ENCODE peak calls at places on chromosomes 1 and 21, in eight cellular contexts. B, H, E, P, N, R, F and Y are unnamed samples.

GRCh38 chr1:43451701-43452532 is 1.8 kb downstream of the HYI start:
- DNase-seq in B (peak; percentile 65), H (no peak), E (no peak), P (no peak), N (no peak), R (no peak), F (no peak), Y (no peak)

GRCh38 chr1:194175251-194175650 is 988.8 kb upstream of the B3GALT2 start:
- DNase-seq in B (no peak), H (no peak), E (no peak), P (no peak), N (no peak), R (no peak), F (no peak), Y (no peak)

GRCh38 chr1:239909894-239910293 is 181.8 kb upstream of the FMN2 start:
- DNase-seq in B (no peak), H (no peak), E (no peak), P (no peak), N (peak; percentile 55), R (no peak), F (peak; percentile 22), Y (no peak)

GRCh38 chr1:67749844-67750689 is 65.1 kb downstream of the GADD45A start:
- DNase-seq in B (no peak), H (peak; percentile 74), E (peak; percentile 98), P (peak; percentile 46), N (peak; percentile 89), R (peak; percentile 54), F (peak; percentile 22), Y (peak; percentile 61)

GRCh38 chr1:204408074-204408507 is 3.5 kb downstream of the PPP1R15B start:
- DNase-seq in B (no peak), H (peak; percentile 29), E (peak; percentile 57), P (peak; percentile 14), N (peak; percentile 78), R (peak; percentile 82), F (peak; percentile 81), Y (no peak)

GRCh38 chr1:59107516-59107915 is 189.4 kb upstream of the FGGY start:
- DNase-seq in B (peak; percentile 82), H (no peak), E (peak; percentile 91), P (no peak), N (peak; percentile 69), R (peak; percentile 51), F (peak; percentile 73), Y (no peak)

GRCh38 chr1:43582162-43582566 is 51.5 kb downstream of the PTPRF start:
- DNase-seq in B (peak; percentile 90), H (peak; percentile 93), E (peak; percentile 99), P (no peak), N (peak; percentile 88), R (peak; percentile 26), F (no peak), Y (no peak)

GRCh38 chr1:58035523-58035922 is 511.0 kb downstream of the OMA1 start:
- DNase-seq in B (no peak), H (no peak), E (no peak), P (peak; percentile 77), N (peak; percentile 2), R (no peak), F (no peak), Y (no peak)

GRCh38 chr1:158002630-158003408 is 9.4 kb downstream of the KIRREL1 start:
- DNase-seq in B (no peak), H (no peak), E (peak; percentile 38), P (peak; percentile 70), N (no peak), R (no peak), F (no peak), Y (no peak)

GRCh38 chr1:157968951-157969350 is 24.5 kb upstream of the KIRREL1 start:
- DNase-seq in B (no peak), H (no peak), E (peak; percentile 96), P (no peak), N (peak; percentile 93), R (peak; percentile 26), F (no peak), Y (no peak)

GRCh38 chr21:21997390-21998333 is 999.5 kb downstream of the NCAM2 start:
- DNase-seq in B (no peak), H (no peak), E (no peak), P (peak; percentile 3), N (no peak), R (no peak), F (no peak), Y (peak; percentile 10)

GRCh38 chr1:181364801-181365200 is 118.5 kb upstream of the CACNA1E start:
- DNase-seq in B (no peak), H (no peak), E (no peak), P (no peak), N (no peak), R (no peak), F (no peak), Y (no peak)

GRCh38 chr1:147542549-147542857 is 1.2 kb downstream of the BCL9 start:
- DNase-seq in B (no peak), H (no peak), E (no peak), P (no peak), N (peak; percentile 3), R (no peak), F (no peak), Y (no peak)

GRCh38 chr1:184945034-184945433 is 29.3 kb downstream of the NIBAN1 start:
- DNase-seq in B (no peak), H (no peak), E (peak; percentile 67), P (no peak), N (peak; percentile 42), R (no peak), F (no peak), Y (no peak)

GRCh38 chr1:228464487-228464983 is 22.6 kb upstream of the RNF187 start:
- DNase-seq in B (peak; percentile 87), H (peak; percentile 55), E (peak; percentile 41), P (peak; percentile 97), N (peak; percentile 79), R (peak; percentile 23), F (peak; percentile 47), Y (peak; percentile 81)

GRCh38 chr21:34022557-34023335 is 50.6 kb upstream of the MRPS6 start:
- DNase-seq in B (no peak), H (no peak), E (no peak), P (no peak), N (no peak), R (no peak), F (no peak), Y (no peak)

GRCh38 chr1:185208626-185209170 is 51.7 kb downstream of the SWT1 start:
- DNase-seq in B (no peak), H (no peak), E (peak; percentile 65), P (no peak), N (no peak), R (no peak), F (no peak), Y (no peak)

GRCh38 chr1:44677201-44677520 is 2.6 kb downstream of the ARMH1 start:
- DNase-seq in B (no peak), H (no peak), E (peak; percentile 38), P (peak; percentile 71), N (peak; percentile 51), R (no peak), F (no peak), Y (peak; percentile 24)

GRCh38 chr1:32703479-32704291 is 1.1 kb upstream of the SYNC start:
- DNase-seq in B (peak; percentile 66), H (peak; percentile 44), E (peak; percentile 59), P (peak; percentile 53), N (peak; percentile 89), R (peak; percentile 48), F (peak; percentile 11), Y (no peak)

GRCh38 chr1:21379571-21379970 is 60.4 kb upstream of the NBPF3 start:
- DNase-seq in B (no peak), H (no peak), E (no peak), P (no peak), N (no peak), R (no peak), F (no peak), Y (no peak)

GRCh38 chr1:203422656-203423055 is 53.0 kb upstream of the PRELP start:
- DNase-seq in B (no peak), H (no peak), E (peak; percentile 40), P (no peak), N (no peak), R (no peak), F (no peak), Y (no peak)

GRCh38 chr1:209455666-209456065 is 127.8 kb upstream of the CAMK1G start:
- DNase-seq in B (no peak), H (no peak), E (no peak), P (no peak), N (no peak), R (no peak), F (no peak), Y (no peak)

GRCh38 chr1:29944253-29944652 is 707.9 kb downstream of the PTPRU start:
- DNase-seq in B (no peak), H (no peak), E (no peak), P (no peak), N (no peak), R (no peak), F (no peak), Y (no peak)

GRCh38 chr1:235946570-235946981 is 79.9 kb upstream of the LYST start:
- DNase-seq in B (no peak), H (no peak), E (peak; percentile 45), P (no peak), N (peak; percentile 86), R (no peak), F (no peak), Y (no peak)

GRCh38 chr1:203283597-203283996 is 21.7 kb upstream of the BTG2 start:
- DNase-seq in B (no peak), H (no peak), E (no peak), P (no peak), N (no peak), R (no peak), F (no peak), Y (no peak)

GRCh38 chr1:110471131-110471530 is 20.2 kb downstream of the PROK1 start:
- DNase-seq in B (no peak), H (no peak), E (no peak), P (no peak), N (no peak), R (no peak), F (no peak), Y (no peak)

GRCh38 chr1:26889580-26890466 is at the start of gene GPN2:
- DNase-seq in B (peak; percentile 93), H (peak; percentile 65), E (peak; percentile 68), P (peak; percentile 86), N (peak; percentile 78), R (peak; percentile 81), F (peak; percentile 63), Y (peak; percentile 80)

GRCh38 chr1:53331446-53332187 is 3.7 kb upstream of the LRP8 start:
- DNase-seq in B (peak; percentile 38), H (no peak), E (no peak), P (no peak), N (no peak), R (peak; percentile 2), F (no peak), Y (no peak)
- H3K36me3 ChIP-seq in B (no peaks in the 10 kb centered on the region), H (no peaks in the 10 kb centered on the region), E (no peaks in the 10 kb centered on the region), P (no peaks in the 10 kb centered on the region), N (no peaks in the 10 kb centered on the region), R (no peaks in the 10 kb centered on the region), F (no peaks in the 10 kb centered on the region), Y (no peaks in the 10 kb centered on the region)

GRCh38 chr1:237244778-237245177 is 202.8 kb downstream of the RYR2 start:
- DNase-seq in B (no peak), H (no peak), E (no peak), P (no peak), N (no peak), R (no peak), F (no peak), Y (no peak)
- H3K36me3 ChIP-seq in B (no peaks in the 10 kb centered on the region), H (no peaks in the 10 kb centered on the region), E (no peaks in the 10 kb centered on the region), P (no peaks in the 10 kb centered on the region), N (no peaks in the 10 kb centered on the region), R (no peaks in the 10 kb centered on the region), F (no peaks in the 10 kb centered on the region), Y (no peaks in the 10 kb centered on the region)

GRCh38 chr1:153741946-153742345 is 14.1 kb downstream of the INTS3 start:
- DNase-seq in B (no peak), H (no peak), E (no peak), P (no peak), N (no peak), R (no peak), F (no peak), Y (no peak)
- H3K36me3 ChIP-seq in B (peaks cover 15% of the 10 kb centered on the region), H (peaks cover 33% of the 10 kb centered on the region), E (peaks cover 17% of the 10 kb centered on the region), P (peaks cover 25% of the 10 kb centered on the region), N (peaks cover 5% of the 10 kb centered on the region), R (no peaks in the 10 kb centered on the region), F (peaks cover 87% of the 10 kb centered on the region), Y (no peaks in the 10 kb centered on the region)

GRCh38 chr1:8687053-8687452 is 130.4 kb downstream of the RERE start:
- DNase-seq in B (no peak), H (no peak), E (no peak), P (no peak), N (peak; percentile 81), R (peak; percentile 29), F (no peak), Y (no peak)
- H3K36me3 ChIP-seq in B (no peaks in the 10 kb centered on the region), H (no peaks in the 10 kb centered on the region), E (no peaks in the 10 kb centered on the region), P (no peaks in the 10 kb centered on the region), N (no peaks in the 10 kb centered on the region), R (no peaks in the 10 kb centered on the region), F (no peaks in the 10 kb centered on the region), Y (no peaks in the 10 kb centered on the region)